ENCODE peak calls at places on chromosomes 5 and 9, in five cellular contexts. J is body of pancreas, N is IMR-90, E is stomach, D is upper lobe of right lung. T is an unnamed sample. For H3K4me1, the result is how much of the 10 kb centered on the place peaks cover.

GRCh38 chr5:639584-640213 is 27.6 kb downstream of the CEP72 start:
- DNase-seq in J (no peak), N (no peak), E (no peak), D (peak), T (no peak)

GRCh38 chr5:84113246-84114118 is 271.2 kb downstream of the EDIL3 start:
- DNase-seq in J (no peak), N (peak), E (no peak), D (no peak), T (no peak)

GRCh38 chr5:52727568-52727967 is 60.1 kb upstream of the ITGA1 start:
- DNase-seq in J (peak), N (peak), E (peak), D (no peak), T (peak)

GRCh38 chr9:76900884-76901440 is 5.0 kb downstream of the PRUNE2 start:
- DNase-seq in J (no peak), N (no peak), E (no peak), D (no peak), T (no peak)

GRCh38 chr9:2087500-2088313 is 72.6 kb downstream of the SMARCA2 start:
- DNase-seq in J (no peak), N (peak), E (no peak), D (no peak), T (no peak)

GRCh38 chr9:104950838-104951237 is 22.9 kb upstream of the ABCA1 start:
- DNase-seq in J (no peak), N (peak), E (no peak), D (no peak), T (no peak)

GRCh38 chr5:25688156-25688555 is 1043.4 kb upstream of the CDH10 start:
- DNase-seq in J (no peak), N (no peak), E (no peak), D (no peak), T (no peak)

GRCh38 chr9:78436873-78437272 is 139.9 kb downstream of the PSAT1 start:
- DNase-seq in J (no peak), N (no peak), E (no peak), D (no peak), T (no peak)

GRCh38 chr9:110443146-110443877 is 105.6 kb upstream of the TXNDC8 start:
- DNase-seq in J (no peak), N (peak), E (no peak), D (no peak), T (no peak)

GRCh38 chr9:36779582-36779981 is 206.9 kb downstream of the MELK start:
- DNase-seq in J (no peak), N (no peak), E (no peak), D (no peak), T (no peak)

GRCh38 chr5:115775999-115776398 is 40.5 kb downstream of the CDO1 start:
- DNase-seq in J (no peak), N (no peak), E (no peak), D (no peak), T (no peak)

GRCh38 chr5:136066705-136067271 is 38.0 kb downstream of the TGFBI start:
- DNase-seq in J (peak), N (peak), E (no peak), D (no peak), T (no peak)

GRCh38 chr9:115000217-115000639 is 69.8 kb upstream of the TNFSF8 start:
- DNase-seq in J (no peak), N (no peak), E (no peak), D (no peak), T (no peak)

GRCh38 chr5:124453221-124454032 is 293.0 kb downstream of the ZNF608 start:
- DNase-seq in J (no peak), N (peak), E (no peak), D (no peak), T (no peak)

GRCh38 chr9:125133403-125134316 is 9.7 kb downstream of the SCAI start:
- DNase-seq in J (no peak), N (peak), E (no peak), D (no peak), T (no peak)

GRCh38 chr5:43066231-43066798 is 26.2 kb upstream of the ANXA2R start:
- DNase-seq in J (peak), N (peak), E (peak), D (peak), T (peak)

GRCh38 chr9:116285320-116285719 is 131.7 kb downstream of the PAPPA start:
- DNase-seq in J (no peak), N (no peak), E (no peak), D (no peak), T (no peak)

GRCh38 chr5:33379757-33380156 is 61.0 kb upstream of the TARS1 start:
- DNase-seq in J (no peak), N (peak), E (no peak), D (no peak), T (no peak)

GRCh38 chr5:154242964-154243376 is 52.4 kb downstream of the GALNT10 start:
- DNase-seq in J (no peak), N (no peak), E (no peak), D (no peak), T (no peak)

GRCh38 chr5:94740328-94740727 is 121.9 kb downstream of the SLF1 start:
- DNase-seq in J (no peak), N (no peak), E (no peak), D (no peak), T (no peak)

GRCh38 chr5:54229041-54229780 is 81.2 kb downstream of the ARL15 start:
- DNase-seq in J (peak), N (peak), E (peak), D (peak), T (peak)

GRCh38 chr9:87290241-87290700 is 207.4 kb upstream of the DAPK1 start:
- DNase-seq in J (no peak), N (peak), E (no peak), D (no peak), T (no peak)

GRCh38 chr5:109676920-109677319 is 12.8 kb upstream of the MAN2A1 start:
- DNase-seq in J (no peak), N (no peak), E (no peak), D (no peak), T (no peak)

GRCh38 chr5:73663161-73663859 is 37.3 kb downstream of the ARHGEF28 start:
- DNase-seq in J (no peak), N (no peak), E (no peak), D (no peak), T (no peak)

GRCh38 chr9:70553718-70554673 is 139.5 kb upstream of the KLF9 start:
- DNase-seq in J (no peak), N (peak), E (no peak), D (peak), T (no peak)

DNA sequence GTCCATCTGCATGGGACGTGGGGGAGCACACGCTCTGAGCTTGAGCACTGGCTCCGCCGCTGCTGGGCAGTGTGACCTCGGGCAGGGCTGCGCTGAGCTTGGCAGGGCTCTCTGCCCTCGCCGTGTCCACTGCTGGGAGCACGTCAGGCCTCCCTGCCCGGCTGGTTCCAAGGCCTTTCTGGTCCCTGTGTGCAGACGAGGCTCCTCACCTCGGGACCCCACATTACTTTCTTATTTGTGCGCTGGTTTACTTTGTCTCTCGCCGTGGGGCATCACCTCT is 43.9 kb downstream of the RXRA start:
- DNase-seq in J (no peak), N (no peak), E (no peak), D (no peak), T (no peak)
- H3K4me1 ChIP-seq in J (half or more), N (under half), E (half or more), D (half or more), T (half or more)

DNA sequence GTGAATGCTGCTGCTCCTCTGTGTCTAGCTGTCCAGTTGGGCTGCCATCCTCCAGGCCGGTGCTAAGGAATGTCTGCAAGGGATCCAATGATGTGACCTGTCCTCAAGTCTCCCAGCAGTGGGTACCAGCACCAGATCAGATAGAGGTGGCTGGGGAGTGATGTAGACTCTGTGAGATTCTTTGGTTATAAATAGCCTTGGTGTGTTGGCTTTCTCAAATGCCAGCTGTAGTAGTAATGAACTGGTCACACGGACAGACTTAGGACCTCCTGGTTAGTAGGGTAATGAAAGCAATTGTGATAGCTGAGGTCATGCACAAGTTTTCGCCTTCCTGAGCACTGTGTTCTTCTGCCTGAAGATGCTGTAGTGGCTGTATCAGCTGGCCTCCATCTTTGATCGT is 29.9 kb upstream of the RANBP6 start:
- DNase-seq in J (no peak), N (no peak), E (no peak), D (no peak), T (no peak)
- TF ChIP-seq CTCF in J (no peak), N (no peak), E (no peak), D (no peak), T (no peak)

DNA sequence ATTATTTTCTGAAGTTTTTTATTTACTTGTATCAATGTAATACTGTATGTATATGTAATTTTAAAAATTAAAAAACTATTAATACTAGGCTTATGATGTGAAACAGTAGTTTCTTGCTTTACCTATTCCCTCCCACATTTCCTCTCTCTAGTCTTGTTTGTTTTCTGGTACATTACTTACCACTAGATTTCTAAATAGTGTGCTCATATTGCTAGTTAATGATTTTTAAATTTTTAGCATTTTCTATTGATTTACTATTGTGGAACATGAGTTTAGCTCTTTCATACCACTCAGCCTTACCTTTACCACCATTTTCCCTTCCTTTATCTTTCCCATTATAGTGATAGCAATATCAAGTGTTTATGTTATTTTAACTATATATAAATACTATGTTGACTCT is 39.3 kb downstream of the UBE2R2 start:
- DNase-seq in J (no peak), N (no peak), E (no peak), D (no peak), T (no peak)
- H3K4me1 ChIP-seq in J (half or more), N (under half), E (under half), D (under half), T (under half)

GRCh38 chr5:58401701-58402100 is 58.2 kb downstream of the PLK2 start:
- DNase-seq in J (no peak), N (no peak), E (no peak), D (no peak), T (no peak)
- TF ChIP-seq CTCF in J (no peak), N (no peak), E (no peak), D (no peak), T (no peak)

GRCh38 chr5:14667770-14668169 is 3.3 kb downstream of the OTULIN start:
- DNase-seq in J (no peak), N (no peak), E (no peak), D (no peak), T (no peak)

GRCh38 chr5:14665110-14665822 is 748 bp downstream of the OTULIN start:
- DNase-seq in J (peak), N (no peak), E (peak), D (peak), T (no peak)

GRCh38 chr5:14667290-14667689 is 2.8 kb downstream of the OTULIN start:
- DNase-seq in J (no peak), N (no peak), E (no peak), D (no peak), T (no peak)

GRCh38 chr5:14664270-14665109 is at the start of gene OTULIN:
- DNase-seq in J (peak), N (peak), E (peak), D (peak), T (peak)

GRCh38 chr5:14665949-14666741 is 1.6 kb downstream of the OTULIN start:
- DNase-seq in J (peak), N (peak), E (no peak), D (peak), T (no peak)
- H3K4me1 ChIP-seq in J (under half), N (under half), E (under half), D (under half), T (half or more)

DNA sequence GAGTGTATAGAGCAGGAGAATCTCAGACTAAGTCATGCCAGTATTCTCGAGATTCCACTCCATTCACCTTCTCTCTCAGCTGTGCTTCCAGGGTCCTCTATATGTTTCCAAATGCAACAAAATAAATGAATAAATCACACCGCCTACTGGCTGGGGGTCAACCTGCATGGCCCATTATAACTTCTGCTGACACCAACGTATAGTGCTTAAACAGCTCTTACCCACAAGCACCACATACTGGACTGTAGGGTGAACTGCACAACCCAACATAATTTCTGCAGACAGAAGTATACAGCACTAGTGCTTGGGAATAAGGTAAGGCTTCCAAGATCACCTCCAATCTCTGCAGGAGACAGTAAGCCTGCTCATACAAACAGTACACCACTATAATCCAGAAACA is 33.1 kb upstream of the HTR4 start:
- DNase-seq in J (peak), N (peak), E (no peak), D (no peak), T (no peak)
- TF ChIP-seq CTCF in J (no peak), N (peak), E (no peak), D (no peak), T (no peak)